ENCODE peak calls at places on chromosomes 12 and 14, in seven cellular contexts. Y is psoas muscle; H is ovary; G is GM12878; S is CD8-positive, alpha-beta T cell; Q is colonic mucosa; O is endodermal cell. K is an unnamed sample. For H3K4me1, the result is how much of the 10 kb centered on the place peaks cover.

GRCh38 chr12:51348116-51348515 is 1.6 kb upstream of the CELA1 start:
- DNase-seq in Y (no peak), H (no peak), G (no peak), S (no peak), Q (no peak), O (no peak), K (no peak)

GRCh38 chr14:105240811-105241576 is 7.3 kb upstream of the BTBD6 start:
- DNase-seq in Y (no peak), H (no peak), G (no peak), S (no peak), Q (no peak), O (no peak), K (no peak)

GRCh38 chr14:104141621-104142091 is 3.3 kb downstream of the KIF26A start:
- DNase-seq in Y (peak), H (no peak), G (no peak), S (no peak), Q (no peak), O (peak), K (no peak)

GRCh38 chr12:65540140-65540539 is 261.7 kb downstream of the MSRB3 start:
- DNase-seq in Y (no peak), H (no peak), G (no peak), S (no peak), Q (no peak), O (no peak), K (no peak)

GRCh38 chr12:9148926-9149325 is 33.2 kb upstream of the A2M start:
- DNase-seq in Y (no peak), H (no peak), G (no peak), S (no peak), Q (no peak), O (no peak), K (no peak)

GRCh38 chr12:85280138-85280983 is at the start of gene ALX1:
- DNase-seq in Y (peak), H (peak), G (no peak), S (no peak), Q (peak), O (peak), K (no peak)

GRCh38 chr12:20212658-20213387 is 155.5 kb upstream of the PDE3A start:
- DNase-seq in Y (peak), H (peak), G (no peak), S (no peak), Q (peak), O (peak), K (peak)

GRCh38 chr14:33709286-33709685 is 241.6 kb downstream of the EGLN3 start:
- DNase-seq in Y (no peak), H (no peak), G (no peak), S (no peak), Q (no peak), O (no peak), K (no peak)

DNA sequence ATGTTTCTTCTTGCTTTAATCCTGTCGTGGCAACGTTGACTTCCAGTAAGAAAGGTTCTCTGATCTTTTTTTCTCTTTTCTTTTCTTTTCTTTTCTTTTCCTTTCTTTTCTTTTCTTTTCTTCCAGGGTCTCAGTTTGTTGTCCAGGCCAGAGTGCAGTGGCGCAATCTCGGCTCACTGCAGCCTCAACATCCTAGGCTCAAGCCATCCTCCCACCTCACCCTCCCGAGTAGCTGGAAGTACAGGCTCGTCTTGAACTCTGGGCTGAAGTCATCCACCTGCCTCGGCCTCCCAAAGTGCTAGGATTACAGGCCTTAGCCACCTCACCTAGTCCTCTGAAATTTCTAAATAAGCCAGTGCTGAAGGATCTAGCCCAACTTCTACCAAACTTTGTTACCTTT is 1.3 kb upstream of the MAP3K9 start:
- DNase-seq in Y (no peak), H (no peak), G (no peak), S (no peak), Q (no peak), O (peak), K (no peak)
- H3K4me1 ChIP-seq in Y (under half), H (under half), G (under half), S (under half), Q (under half), O (under half), K (under half)

DNA sequence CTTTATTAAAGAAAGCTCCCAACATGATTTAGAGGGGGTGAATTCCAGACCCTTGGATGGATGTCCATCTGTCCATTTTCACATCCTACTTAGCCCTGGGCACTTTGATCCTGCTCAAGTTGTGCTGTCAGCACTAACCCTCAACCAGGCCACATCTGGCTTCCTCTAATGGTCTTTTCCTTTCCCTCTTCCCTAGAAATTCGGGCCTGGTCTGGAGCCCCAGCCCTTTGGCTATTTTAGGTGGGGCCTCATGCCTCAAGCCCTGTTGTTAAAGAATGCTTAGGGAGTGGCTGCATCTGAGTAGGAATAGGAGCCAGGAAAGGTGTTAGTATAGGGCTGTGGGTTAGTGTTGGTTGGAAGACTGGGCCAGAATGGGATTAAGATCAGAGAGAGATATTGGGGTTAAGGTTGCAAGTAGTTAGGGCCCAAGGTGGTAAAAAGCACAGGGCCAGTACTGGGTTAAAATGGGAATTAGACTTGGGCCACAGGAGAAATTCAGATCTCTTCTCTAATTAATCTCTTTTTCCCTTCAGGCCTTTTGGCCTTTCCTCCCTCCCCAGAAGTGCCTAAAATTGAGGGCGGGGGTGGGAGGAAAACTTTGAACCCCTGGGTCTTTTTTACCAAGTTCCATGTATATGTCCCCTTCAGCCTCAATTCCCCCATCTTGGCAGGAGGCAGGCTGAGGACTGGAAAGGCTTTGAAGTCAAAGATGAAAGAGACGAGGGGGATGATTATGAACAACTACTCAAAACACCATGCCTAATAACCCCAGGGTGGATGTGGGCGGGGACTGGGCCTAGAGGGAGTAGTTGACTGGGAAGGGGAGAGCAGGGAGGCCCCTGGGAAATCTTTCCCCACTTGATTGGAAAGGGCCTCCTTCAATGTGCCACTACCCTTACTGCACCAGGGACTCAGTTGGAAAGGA is 3.9 kb upstream of the ZNF385A start:
- DNase-seq in Y (peak), H (no peak), G (no peak), S (no peak), Q (no peak), O (no peak), K (no peak)
- H3K4me1 ChIP-seq in Y (under half), H (under half), G (under half), S (under half), Q (under half), O (under half), K (under half)

GRCh38 chr14:68293404-68293803 is 473.8 kb downstream of the RAD51B start:
- DNase-seq in Y (no peak), H (no peak), G (no peak), S (no peak), Q (peak), O (no peak), K (no peak)

GRCh38 chr14:68297011-68297410 is 477.4 kb downstream of the RAD51B start:
- DNase-seq in Y (no peak), H (no peak), G (no peak), S (no peak), Q (no peak), O (no peak), K (no peak)

GRCh38 chr14:68291820-68292219 is 472.2 kb downstream of the RAD51B start:
- DNase-seq in Y (no peak), H (no peak), G (no peak), S (no peak), Q (no peak), O (peak), K (no peak)

GRCh38 chr14:68295316-68295816 is 475.8 kb downstream of the RAD51B start:
- DNase-seq in Y (peak), H (peak), G (no peak), S (no peak), Q (peak), O (peak), K (no peak)

GRCh38 chr14:68292467-68293334 is 473.1 kb downstream of the RAD51B start:
- DNase-seq in Y (no peak), H (no peak), G (no peak), S (no peak), Q (peak), O (no peak), K (no peak)
- H3K4me1 ChIP-seq in Y (under half), H (under half), G (under half), S (under half), Q (under half), O (under half), K (under half)

GRCh38 chr12:124396544-124397398 is 101.9 kb downstream of the RFLNA start:
- DNase-seq in Y (no peak), H (peak), G (no peak), S (no peak), Q (peak), O (no peak), K (peak)

GRCh38 chr12:124395284-124395752 is 100.4 kb downstream of the RFLNA start:
- DNase-seq in Y (no peak), H (no peak), G (no peak), S (no peak), Q (no peak), O (no peak), K (no peak)

GRCh38 chr12:124397399-124397679 is 102.4 kb downstream of the RFLNA start:
- DNase-seq in Y (no peak), H (no peak), G (no peak), S (no peak), Q (no peak), O (no peak), K (no peak)

GRCh38 chr12:124394462-124395128 is 99.7 kb downstream of the RFLNA start:
- DNase-seq in Y (no peak), H (no peak), G (no peak), S (no peak), Q (no peak), O (no peak), K (no peak)

DNA sequence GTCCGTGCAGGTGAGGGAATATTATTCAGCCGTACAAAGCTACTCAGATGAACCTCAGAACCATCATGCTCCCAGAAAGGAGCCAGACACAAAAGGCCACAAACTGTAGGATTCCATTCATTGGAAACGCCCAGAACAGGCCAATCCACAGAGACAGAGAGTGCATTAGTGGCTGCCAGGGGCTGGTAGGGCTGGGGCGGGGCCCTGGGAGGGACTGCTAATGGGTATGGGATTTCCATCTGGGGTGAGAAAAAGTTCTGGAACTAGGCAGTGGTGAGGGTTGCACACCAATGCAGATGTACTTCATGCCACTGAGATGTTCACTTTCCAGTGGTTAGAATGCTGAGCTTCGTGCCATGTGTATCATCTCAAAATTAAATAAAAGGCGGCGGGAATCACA is 101.1 kb downstream of the RFLNA start:
- DNase-seq in Y (no peak), H (no peak), G (no peak), S (no peak), Q (no peak), O (no peak), K (no peak)
- H3K4me1 ChIP-seq in Y (half or more), H (under half), G (under half), S (under half), Q (under half), O (under half), K (under half)

DNA sequence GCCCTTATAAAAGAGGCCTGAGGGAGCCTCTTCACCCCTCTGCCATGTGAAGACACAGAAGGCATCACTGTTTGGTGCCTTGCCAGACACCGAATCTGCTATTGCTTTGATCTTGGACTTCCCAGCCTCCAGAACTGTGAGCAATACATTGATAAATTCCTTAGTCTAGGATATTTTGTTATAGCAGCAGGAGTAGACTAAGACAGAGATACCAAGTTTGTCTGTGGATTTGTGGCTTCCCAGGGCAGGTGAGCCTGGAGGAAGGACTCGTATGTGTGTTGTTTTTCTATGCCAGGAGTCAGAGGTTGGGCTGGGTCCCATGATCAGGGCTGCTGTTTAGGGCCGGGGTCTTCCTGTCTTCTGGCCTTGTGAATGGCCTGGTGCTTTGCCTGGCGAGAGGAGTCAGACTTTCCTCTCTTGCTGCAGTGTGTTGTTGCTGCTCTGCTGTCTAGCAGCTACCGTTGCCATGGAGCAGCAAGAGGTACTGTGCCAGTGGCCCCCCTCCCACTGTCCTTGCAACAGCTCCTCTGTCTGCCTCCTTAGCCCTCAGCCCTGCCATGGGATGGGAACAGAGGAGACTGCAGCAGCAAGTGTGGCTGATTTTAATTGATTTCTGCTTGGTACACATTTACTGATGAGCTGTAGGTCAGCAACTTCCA is 111.2 kb downstream of the CHST11 start:
- DNase-seq in Y (no peak), H (no peak), G (no peak), S (no peak), Q (no peak), O (no peak), K (no peak)
- H3K4me1 ChIP-seq in Y (under half), H (under half), G (under half), S (under half), Q (under half), O (under half), K (under half)

GRCh38 chr14:73753043-73753886 is 39.1 kb upstream of the PNMA1 start:
- DNase-seq in Y (no peak), H (no peak), G (no peak), S (peak), Q (peak), O (peak), K (no peak)
- H3K4me1 ChIP-seq in Y (half or more), H (half or more), G (half or more), S (half or more), Q (half or more), O (under half), K (half or more)

DNA sequence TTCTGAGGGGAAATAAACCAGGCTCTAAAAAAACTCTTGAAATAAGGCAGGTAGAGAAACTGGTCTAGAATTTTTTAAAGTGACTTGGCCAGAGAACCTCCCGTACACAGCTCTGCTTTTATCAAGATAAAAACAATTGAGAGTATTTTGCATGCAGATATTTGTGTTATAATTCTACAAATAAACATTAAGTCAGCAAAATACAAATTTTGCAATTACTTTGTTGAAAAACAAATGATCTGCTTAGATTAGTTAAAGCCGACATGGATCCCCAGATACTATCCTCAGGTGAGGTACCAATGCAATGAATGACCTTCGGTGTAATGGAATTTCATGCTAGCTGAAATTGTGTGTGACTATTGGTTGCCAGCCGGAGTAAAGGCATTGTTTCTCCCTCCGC is 197.2 kb downstream of the SOX5 start:
- DNase-seq in Y (no peak), H (no peak), G (no peak), S (no peak), Q (no peak), O (no peak), K (no peak)
- H3K4me1 ChIP-seq in Y (under half), H (under half), G (under half), S (under half), Q (under half), O (under half), K (under half)

DNA sequence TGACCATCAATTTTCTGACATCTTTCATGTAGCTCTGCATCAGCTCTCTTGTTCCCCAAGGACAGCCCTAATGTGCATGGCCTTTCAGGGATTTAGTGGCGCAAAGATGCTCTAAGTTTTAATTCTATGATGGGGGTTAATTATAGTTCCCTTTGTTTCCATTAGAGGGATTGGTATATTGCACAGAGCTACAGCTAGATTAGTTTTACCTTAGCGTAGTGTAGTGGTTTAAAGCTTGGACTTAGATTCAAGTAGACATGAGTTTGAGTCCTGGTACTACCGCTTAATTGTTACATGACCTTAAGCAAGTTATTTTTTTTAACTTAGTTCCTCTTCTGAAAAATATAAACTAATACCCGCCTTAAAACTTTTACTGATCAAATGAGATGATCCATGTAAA is 247.8 kb upstream of the KRR1 start:
- DNase-seq in Y (no peak), H (no peak), G (no peak), S (no peak), Q (no peak), O (no peak), K (no peak)
- H3K4me1 ChIP-seq in Y (under half), H (under half), G (under half), S (under half), Q (under half), O (under half), K (under half)